ENCODE peak calls at places on chromosomes 3 and 15, in four cellular contexts. D is K562, C is GM12878, P is HepG2. M is an unnamed sample.

GRCh38 chr15:92104069-92104468 is 250.6 kb downstream of the SLCO3A1 start:
- DNase-seq in D (no peak), C (no peak), P (no peak), M (no peak)

GRCh38 chr3:4493931-4494806 is 1.0 kb downstream of the ITPR1 start:
- DNase-seq in D (peak), C (no peak), P (no peak), M (no peak)

GRCh38 chr15:55344206-55344605 is 25.2 kb downstream of the PIGB start:
- DNase-seq in D (no peak), C (no peak), P (no peak), M (no peak)

GRCh38 chr3:156620260-156620659 is 54.1 kb upstream of the TIPARP start:
- DNase-seq in D (peak), C (no peak), P (peak), M (peak)

GRCh38 chr15:58260911-58261267 is 122.7 kb downstream of the AQP9 start:
- DNase-seq in D (no peak), C (no peak), P (no peak), M (no peak)

GRCh38 chr3:13403818-13404216 is 16.3 kb downstream of the NUP210 start:
- DNase-seq in D (no peak), C (no peak), P (no peak), M (no peak)

GRCh38 chr15:40974921-40975320 is 21.6 kb downstream of the CHAC1 start:
- DNase-seq in D (no peak), C (no peak), P (no peak), M (no peak)

GRCh38 chr3:189720746-189721426 is 89.7 kb downstream of the TP63 start:
- DNase-seq in D (no peak), C (no peak), P (no peak), M (no peak)

GRCh38 chr15:64894395-64895056 is 17.2 kb upstream of the ANKDD1A start:
- DNase-seq in D (no peak), C (peak), P (no peak), M (no peak)

GRCh38 chr3:58622436-58622835 is 44.1 kb downstream of the FAM3D start:
- DNase-seq in D (no peak), C (no peak), P (no peak), M (no peak)

GRCh38 chr3:126550488-126551051 is 8.2 kb downstream of the C3orf22 start:
- DNase-seq in D (no peak), C (no peak), P (no peak), M (no peak)

GRCh38 chr15:82969353-82969752 is 16.7 kb upstream of the RAMAC start:
- DNase-seq in D (no peak), C (no peak), P (no peak), M (no peak)

GRCh38 chr15:22951031-22951380 is 29.2 kb downstream of the CYFIP1 start:
- DNase-seq in D (no peak), C (no peak), P (no peak), M (no peak)

GRCh38 chr3:23325466-23326065 is 122.4 kb downstream of the UBE2E2 start:
- DNase-seq in D (no peak), C (peak), P (no peak), M (no peak)

GRCh38 chr15:66252411-66253295 is 897 bp downstream of the MEGF11 start:
- DNase-seq in D (peak), C (no peak), P (peak), M (peak)

GRCh38 chr3:138474163-138474562 is 39.7 kb downstream of the ESYT3 start:
- DNase-seq in D (no peak), C (no peak), P (no peak), M (no peak)

GRCh38 chr3:131174752-131175151 is 148.1 kb downstream of the NEK11 start:
- DNase-seq in D (no peak), C (peak), P (no peak), M (no peak)

GRCh38 chr3:183563686-183563941 is 8.1 kb upstream of the KLHL6 start:
- DNase-seq in D (no peak), C (no peak), P (no peak), M (no peak)

GRCh38 chr15:76161153-76162049 is 101.6 kb downstream of the TMEM266 start:
- DNase-seq in D (no peak), C (no peak), P (no peak), M (no peak)

GRCh38 chr15:101657171-101657570 is 5.0 kb upstream of the TM2D3 start:
- DNase-seq in D (no peak), C (no peak), P (no peak), M (no peak)

GRCh38 chr3:10419637-10420232 is 85.7 kb downstream of the ATP2B2 start:
- DNase-seq in D (peak), C (no peak), P (no peak), M (no peak)

GRCh38 chr3:182116386-182116785 is 404.7 kb downstream of the SOX2 start:
- DNase-seq in D (no peak), C (no peak), P (no peak), M (no peak)

GRCh38 chr3:139448104-139448503 is 28.2 kb downstream of the RBP2 start:
- DNase-seq in D (no peak), C (no peak), P (no peak), M (no peak)

GRCh38 chr15:60009124-60009523 is 5.0 kb downstream of the FOXB1 start:
- DNase-seq in D (no peak), C (no peak), P (no peak), M (no peak)

GRCh38 chr3:140234256-140234655 is 299.3 kb downstream of the CLSTN2 start:
- DNase-seq in D (no peak), C (no peak), P (no peak), M (no peak)

DNA sequence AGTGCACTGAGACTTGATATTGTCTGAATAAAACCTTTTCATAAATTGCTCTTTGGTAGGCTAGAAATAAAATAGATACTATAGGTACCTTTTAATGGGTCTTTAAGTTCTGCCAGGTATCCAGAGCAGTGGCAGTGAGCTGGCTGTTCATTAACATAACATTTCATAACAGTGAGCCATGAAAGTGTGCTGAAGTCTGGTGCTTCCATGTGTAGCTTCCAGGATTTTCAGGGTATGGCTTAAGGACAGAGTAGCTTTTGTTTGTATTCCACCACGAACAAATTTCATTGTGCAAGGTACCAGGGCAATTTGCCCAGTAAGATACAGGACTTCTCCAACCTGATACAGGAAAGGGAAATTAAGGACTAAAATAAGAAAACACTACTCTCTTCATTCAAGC is 124.7 kb upstream of the NANOGP8 start:
- DNase-seq in D (no peak), C (no peak), P (peak), M (peak)
- TF ChIP-seq CHD4 in D (no peak), C (no peak), P (no peak), M (no peak)

GRCh38 chr3:81965696-81966095 is 204.3 kb upstream of the GBE1 start:
- DNase-seq in D (no peak), C (no peak), P (no peak), M (no peak)
- TF ChIP-seq CHD4 in D (no peak), C (no peak), P (no peak), M (no peak)

DNA sequence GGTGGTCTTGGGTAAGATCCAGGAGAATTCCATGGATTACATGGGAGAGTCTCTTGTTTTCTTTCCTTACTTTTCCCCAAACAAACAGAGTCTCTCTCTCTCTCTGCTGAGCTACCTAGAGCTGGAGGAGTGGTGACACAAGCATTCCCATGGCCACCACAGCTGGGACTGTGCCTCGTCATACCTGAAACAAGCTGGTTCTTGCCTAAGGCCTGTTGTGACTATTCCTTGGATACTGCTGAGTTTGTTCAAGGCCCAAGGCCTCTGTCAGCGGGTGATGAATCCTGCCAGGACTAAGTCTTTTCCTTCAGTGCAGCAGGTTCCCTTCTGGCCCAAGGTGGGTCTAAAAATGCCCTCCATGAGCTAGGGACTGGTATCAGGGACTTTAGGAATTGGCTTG is 378.1 kb upstream of the ZNF385D start:
- DNase-seq in D (no peak), C (no peak), P (no peak), M (no peak)
- TF ChIP-seq CHD4 in D (no peak), C (no peak), P (no peak), M (no peak)

DNA sequence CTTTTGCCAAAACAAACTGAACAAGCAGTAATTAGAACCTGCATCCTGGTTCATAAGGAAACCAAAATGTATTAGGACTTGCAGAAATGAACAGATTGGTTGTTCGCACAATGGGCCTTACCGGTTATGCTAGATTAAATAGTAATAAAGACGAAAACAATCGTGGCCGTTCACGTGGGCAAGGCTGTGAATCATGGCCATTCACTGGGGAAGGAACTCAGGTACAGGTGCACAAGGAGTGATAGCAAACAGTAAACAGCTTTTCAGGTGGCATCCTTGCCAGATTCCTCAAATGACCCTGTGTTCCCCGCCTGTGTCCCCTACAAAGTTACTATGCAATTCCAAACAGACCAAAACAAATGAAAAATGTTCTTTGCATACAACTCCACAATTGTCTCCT is 8.2 kb downstream of the LRIG1 start:
- DNase-seq in D (no peak), C (no peak), P (no peak), M (no peak)
- TF ChIP-seq CHD4 in D (no peak), C (no peak), P (no peak), M (no peak)

M was measured in A549.